ENCODE peak calls at places on chromosomes 6 and 20, in five cellular contexts. Y is stomach; M is PC-3; S is CD4-positive, alpha-beta memory T cell; P is lower lobe of right lung. E is an unnamed sample.

GRCh38 chr20:23627501-23627900 is 10.3 kb downstream of the CST3 start:
- DNase-seq in Y (no peak), M (no peak), S (no peak), P (no peak), E (no peak)

GRCh38 chr6:11413728-11414127 is 123.8 kb upstream of the TMEM170B start:
- DNase-seq in Y (no peak), M (peak), S (no peak), P (no peak), E (no peak)

GRCh38 chr6:16651871-16652270 is 109.4 kb downstream of the ATXN1 start:
- DNase-seq in Y (no peak), M (no peak), S (peak), P (no peak), E (no peak)

GRCh38 chr20:63503524-63503923 is 4.6 kb upstream of the EEF1A2 start:
- DNase-seq in Y (no peak), M (no peak), S (no peak), P (no peak), E (no peak)

GRCh38 chr6:125102901-125103300 is 50.7 kb upstream of the TPD52L1 start:
- DNase-seq in Y (no peak), M (peak), S (no peak), P (no peak), E (no peak)

GRCh38 chr20:50328161-50328979 is 137.7 kb downstream of the CEBPB start:
- DNase-seq in Y (no peak), M (no peak), S (no peak), P (peak), E (no peak)

GRCh38 chr20:50806126-50806768 is 11.4 kb downstream of the BCAS4 start:
- DNase-seq in Y (no peak), M (no peak), S (no peak), P (no peak), E (no peak)

GRCh38 chr6:16676376-16676775 is 84.9 kb downstream of the ATXN1 start:
- DNase-seq in Y (no peak), M (no peak), S (no peak), P (no peak), E (no peak)

GRCh38 chr6:61887425-61887824 is 398.6 kb downstream of the KHDRBS2 start:
- DNase-seq in Y (no peak), M (no peak), S (no peak), P (no peak), E (no peak)

GRCh38 chr6:139570166-139570565 is 195.7 kb upstream of the CITED2 start:
- DNase-seq in Y (no peak), M (no peak), S (no peak), P (no peak), E (no peak)

GRCh38 chr20:53319200-53319599 is 274.4 kb downstream of the ZNF217 start:
- DNase-seq in Y (no peak), M (no peak), S (no peak), P (no peak), E (no peak)

GRCh38 chr6:121479486-121480098 is 44.1 kb downstream of the GJA1 start:
- DNase-seq in Y (no peak), M (no peak), S (no peak), P (no peak), E (no peak)

GRCh38 chr6:149332602-149333311 is 15.2 kb downstream of the TAB2 start:
- DNase-seq in Y (no peak), M (peak), S (no peak), P (no peak), E (no peak)

GRCh38 chr20:51525241-51526104 is 17.0 kb downstream of the NFATC2 start:
- DNase-seq in Y (no peak), M (no peak), S (peak), P (no peak), E (no peak)

GRCh38 chr20:61886721-61887658 is 178.7 kb downstream of the TAF4 start:
- DNase-seq in Y (no peak), M (peak), S (peak), P (peak), E (peak)

GRCh38 chr6:10582774-10583508 is 61.8 kb downstream of the GCNT2 start:
- DNase-seq in Y (peak), M (no peak), S (no peak), P (no peak), E (no peak)

GRCh38 chr6:145842693-145843546 is 28.3 kb upstream of the FBXO30 start:
- DNase-seq in Y (no peak), M (no peak), S (no peak), P (no peak), E (no peak)

GRCh38 chr20:13207016-13207415 is 14.1 kb upstream of the ISM1 start:
- DNase-seq in Y (no peak), M (no peak), S (no peak), P (no peak), E (no peak)

DNA sequence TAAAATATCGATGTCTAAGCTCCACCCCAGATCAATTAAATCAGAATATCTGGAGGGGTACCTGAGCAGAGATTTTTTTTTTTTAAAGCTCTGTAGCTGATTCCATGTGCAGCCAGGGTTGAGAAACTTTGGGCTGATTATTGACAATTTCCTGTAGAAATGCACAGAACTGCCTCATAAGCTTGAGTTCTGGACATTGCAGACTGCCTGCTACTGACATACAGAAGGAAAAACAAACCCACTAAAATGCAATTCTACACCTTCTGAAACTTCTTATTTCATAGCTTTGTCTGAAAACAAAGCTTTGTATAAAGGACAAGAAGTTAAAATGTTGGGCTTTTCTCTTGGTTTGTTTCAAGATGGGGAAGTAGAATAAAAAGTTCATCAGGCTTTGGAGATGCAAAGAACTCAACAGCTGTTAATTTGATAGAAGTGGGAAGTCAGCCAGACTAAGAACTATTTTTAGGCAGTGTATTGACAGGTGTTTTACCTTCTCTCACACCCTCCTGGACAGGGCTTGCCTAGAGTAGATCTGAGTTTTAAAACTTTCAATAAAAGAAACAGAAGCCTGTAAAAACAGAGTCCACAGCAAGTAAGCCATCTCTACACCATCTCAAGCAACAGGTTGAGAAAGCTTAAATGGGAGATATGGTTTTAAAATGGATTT is 147.7 kb downstream of the KCNQ5 start:
- DNase-seq in Y (no peak), M (no peak), S (no peak), P (no peak), E (no peak)
- H3K4me3 ChIP-seq in Y (no peak), M (no peak), S (no peak), P (no peak), E (no peak)

DNA sequence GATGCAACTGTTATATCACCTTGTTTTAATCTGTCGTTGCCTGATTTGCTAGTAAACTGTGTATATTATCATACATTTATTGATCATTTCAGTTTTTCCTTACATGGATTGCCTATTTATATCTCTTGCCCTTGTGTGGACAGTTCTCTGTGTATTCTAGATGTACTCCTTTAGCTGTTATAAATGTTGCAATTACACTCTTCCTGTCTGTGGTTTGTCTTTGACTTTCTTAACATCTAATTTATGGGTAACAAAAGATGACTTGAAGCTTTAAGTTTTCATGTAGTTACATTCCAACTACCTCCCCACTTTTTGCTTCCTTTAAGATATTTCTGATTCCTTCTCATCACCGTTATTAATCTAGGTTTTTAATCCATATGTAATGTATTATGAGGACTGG is 22.6 kb downstream of the PLCB1 start:
- DNase-seq in Y (no peak), M (no peak), S (no peak), P (no peak), E (no peak)
- H3K27ac ChIP-seq in Y (no peak), M (no peak), S (no peak), P (no peak), E (no peak)

GRCh38 chr6:28541996-28542395 is 16.3 kb downstream of the GPX5 start:
- DNase-seq in Y (no peak), M (no peak), S (no peak), P (no peak), E (no peak)

GRCh38 chr6:28543671-28544131 is 18.0 kb downstream of the GPX5 start:
- DNase-seq in Y (no peak), M (no peak), S (peak), P (no peak), E (no peak)

GRCh38 chr6:28544211-28544610 is 18.5 kb downstream of the GPX5 start:
- DNase-seq in Y (no peak), M (no peak), S (no peak), P (no peak), E (no peak)

GRCh38 chr6:28545955-28546354 is 20.3 kb downstream of the GPX5 start:
- DNase-seq in Y (no peak), M (no peak), S (no peak), P (no peak), E (no peak)

DNA sequence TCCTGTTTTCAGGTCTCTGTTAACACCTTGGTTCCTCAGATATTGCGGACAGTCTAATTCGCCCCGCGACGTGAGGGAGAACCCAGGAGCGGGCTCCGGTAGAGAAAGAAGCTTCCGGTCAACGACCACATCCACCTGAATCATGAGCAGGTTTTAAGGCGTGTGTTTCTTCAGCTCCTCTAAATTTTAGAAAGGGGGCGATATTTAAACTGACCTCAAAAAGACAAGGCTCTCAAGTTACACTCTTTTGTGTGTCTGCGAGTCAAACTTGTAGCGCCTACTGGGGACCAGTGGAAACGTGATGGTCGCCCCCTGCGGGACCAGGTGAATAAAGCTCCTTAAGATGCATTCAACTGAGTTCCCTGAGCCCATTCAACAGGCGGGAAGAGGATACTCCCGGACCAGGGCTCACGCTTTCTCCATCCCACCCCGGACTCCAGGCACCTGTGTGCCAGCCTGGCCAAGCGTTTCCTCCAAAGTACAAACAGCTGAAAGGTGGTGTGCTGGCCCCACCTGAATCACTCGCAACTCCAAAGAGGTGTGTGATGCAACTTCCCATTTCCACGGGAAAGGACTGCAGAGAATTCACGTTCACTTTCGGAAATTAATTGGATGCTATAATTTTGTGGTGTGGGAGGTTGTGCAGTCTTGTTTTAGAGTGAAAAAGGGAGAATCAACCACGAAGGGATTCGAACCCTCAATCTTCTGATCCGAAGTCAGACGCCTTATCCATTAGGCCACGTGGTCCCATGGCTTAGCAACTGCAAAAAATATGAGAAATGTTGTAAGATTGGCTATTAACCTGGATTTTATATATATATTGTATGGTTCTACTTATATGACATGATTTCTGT is 17.0 kb downstream of the GPX5 start:
- DNase-seq in Y (no peak), M (peak), S (peak), P (peak), E (no peak)
- H3K4me3 ChIP-seq in Y (no peak), M (peak), S (peak), P (peak), E (no peak)

GRCh38 chr6:130927305-130927704 is 100.1 kb downstream of the SMLR1 start:
- DNase-seq in Y (no peak), M (peak), S (no peak), P (no peak), E (no peak)

GRCh38 chr6:130931683-130932082 is 104.5 kb downstream of the SMLR1 start:
- DNase-seq in Y (no peak), M (no peak), S (no peak), P (no peak), E (no peak)

GRCh38 chr6:130928993-130929678 is 101.9 kb downstream of the SMLR1 start:
- DNase-seq in Y (no peak), M (peak), S (no peak), P (no peak), E (no peak)

GRCh38 chr6:130932438-130932837 is 105.2 kb downstream of the SMLR1 start:
- DNase-seq in Y (no peak), M (no peak), S (no peak), P (no peak), E (no peak)

GRCh38 chr6:130928158-130928917 is 101.1 kb downstream of the SMLR1 start:
- DNase-seq in Y (no peak), M (no peak), S (no peak), P (no peak), E (no peak)
- H3K27ac ChIP-seq in Y (peak), M (peak), S (no peak), P (no peak), E (no peak)

GRCh38 chr6:154196333-154196732 is 157.3 kb downstream of the OPRM1 start:
- DNase-seq in Y (no peak), M (no peak), S (no peak), P (no peak), E (no peak)
- H3K4me3 ChIP-seq in Y (no peak), M (no peak), S (no peak), P (no peak), E (no peak)

DNA sequence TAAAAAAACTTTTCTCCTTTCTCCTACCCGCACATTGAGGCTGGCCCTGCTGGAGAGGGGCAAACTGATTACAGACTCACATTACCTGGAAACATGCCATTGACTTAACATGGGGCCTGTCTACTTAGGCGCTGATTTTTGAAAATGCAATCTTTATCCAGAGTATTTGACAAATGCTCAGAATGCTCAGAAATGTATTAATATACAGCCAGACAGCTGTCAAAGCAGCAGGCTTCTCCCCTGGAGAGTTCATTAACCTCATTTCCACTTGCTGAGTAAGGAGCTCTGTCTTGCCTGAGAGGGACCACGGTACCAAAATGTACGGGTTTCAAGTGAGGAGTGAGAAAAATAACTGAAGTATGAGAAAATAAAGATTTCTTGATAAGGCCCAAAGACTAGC is 95.7 kb downstream of the PAX1 start:
- DNase-seq in Y (no peak), M (no peak), S (no peak), P (no peak), E (no peak)
- H3K27ac ChIP-seq in Y (no peak), M (no peak), S (no peak), P (no peak), E (no peak)

E was measured in heart right ventricle.